ENCODE peak calls at places on chromosome 12, in nine cellular contexts. W is HCT116, X is suprapubic skin, L is endodermal cell, C is Peyer's patch, M is hepatocyte, I is brain microvascular endothelial cell, V is sigmoid colon, H is AG09309. G is an unnamed sample.

GRCh38 chr12:59115995-59116394 is 195.7 kb upstream of the LRIG3 start:
- DNase-seq in I (no peak), M (no peak), C (no peak), V (no peak), X (no peak), L (peak), W (no peak), H (no peak), G (no peak)

GRCh38 chr12:1474567-1475153 is 119.7 kb downstream of the FBXL14 start:
- DNase-seq in C (no peak), V (no peak), H (peak), W (peak), M (peak), X (no peak), I (peak), L (peak), G (peak)

GRCh38 chr12:116317986-116318737 is 40.7 kb upstream of the MED13L start:
- DNase-seq in X (no peak), C (no peak), L (no peak), W (no peak), M (no peak), V (peak), H (no peak), I (no peak), G (peak)

GRCh38 chr12:124862768-124863408 is 776 bp downstream of the SCARB1 start:
- DNase-seq in H (no peak), L (peak), X (no peak), M (peak), V (no peak), C (peak), I (peak), W (no peak), G (peak)

GRCh38 chr12:26195250-26195640 is at the start of gene SSPN:
- DNase-seq in I (peak), V (peak), M (peak), X (peak), W (no peak), L (peak), H (no peak), C (peak), G (no peak)

GRCh38 chr12:77796775-77797174 is 33.9 kb upstream of the NAV3 start:
- DNase-seq in C (no peak), W (no peak), I (no peak), X (no peak), L (no peak), H (peak), V (no peak), M (no peak), G (peak)

GRCh38 chr12:21527451-21528180 is 1.5 kb downstream of the SPX start:
- DNase-seq in H (no peak), X (no peak), C (peak), W (no peak), V (peak), L (peak), I (peak), M (peak), G (peak)

GRCh38 chr12:75825686-75826085 is 205.9 kb downstream of the PHLDA1 start:
- DNase-seq in V (no peak), I (peak), H (peak), C (no peak), X (no peak), M (no peak), L (no peak), W (peak), G (peak)

GRCh38 chr12:3135522-3136461 is 58.6 kb downstream of the TSPAN9 start:
- DNase-seq in M (peak), C (peak), H (peak), I (peak), L (peak), W (peak), V (no peak), X (no peak), G (peak)

GRCh38 chr12:5083955-5084849 is 40.5 kb downstream of the KCNA5 start:
- DNase-seq in V (no peak), C (no peak), W (peak), L (peak), X (no peak), I (peak), M (peak), H (peak), G (peak)

GRCh38 chr12:131388164-131388795 is 322.6 kb upstream of the SFSWAP start:
- DNase-seq in V (no peak), I (no peak), W (no peak), M (no peak), H (no peak), L (no peak), C (no peak), X (no peak), G (no peak)

GRCh38 chr12:27119797-27120196 is 37.4 kb upstream of the C12orf71 start:
- DNase-seq in I (no peak), X (no peak), M (no peak), C (no peak), V (no peak), L (peak), W (no peak), H (no peak), G (no peak)

GRCh38 chr12:111699-112591 is 45.4 kb downstream of the IQSEC3 start:
- DNase-seq in H (no peak), W (no peak), C (no peak), M (peak), I (no peak), X (no peak), L (no peak), V (peak), G (no peak)

GRCh38 chr12:39451977-39452376 is 9.1 kb upstream of the KIF21A start:
- DNase-seq in I (no peak), H (no peak), W (no peak), M (no peak), L (no peak), C (no peak), X (no peak), V (no peak), G (peak)

GRCh38 chr12:100826323-100826722 is 31.7 kb downstream of the ANO4 start:
- DNase-seq in H (no peak), I (peak), M (peak), X (no peak), L (peak), V (no peak), W (peak), C (no peak), G (peak)

GRCh38 chr12:50185975-50186663 is 18.9 kb upstream of the CERS5 start:
- DNase-seq in H (peak), C (no peak), X (no peak), V (no peak), I (no peak), M (no peak), W (no peak), L (no peak), G (peak)

GRCh38 chr12:56160160-56160763 is 2.1 kb downstream of the MYL6 start:
- DNase-seq in C (peak), V (no peak), H (no peak), M (no peak), X (no peak), I (peak), W (no peak), L (peak), G (peak)

GRCh38 chr12:74849801-74850200 is 312.2 kb downstream of the ATXN7L3B start:
- DNase-seq in L (no peak), I (no peak), H (no peak), M (no peak), C (no peak), X (no peak), W (no peak), V (no peak), G (peak)

GRCh38 chr12:78863482-78864427 is 819 bp upstream of the SYT1 start:
- DNase-seq in W (no peak), L (peak), H (no peak), M (peak), X (peak), I (peak), C (peak), V (peak), G (peak)

GRCh38 chr12:86950043-86950838 is 694.0 kb upstream of the MGAT4C start:
- DNase-seq in W (no peak), I (no peak), V (no peak), C (no peak), L (no peak), H (no peak), X (no peak), M (no peak), G (no peak)

GRCh38 chr12:52063986-52064649 is 5.7 kb upstream of the ATG101 start:
- DNase-seq in C (no peak), W (no peak), V (peak), X (peak), I (peak), M (no peak), L (no peak), H (no peak), G (peak)

GRCh38 chr12:11622774-11623375 is 26.6 kb upstream of the ETV6 start:
- DNase-seq in H (no peak), C (no peak), X (no peak), M (no peak), I (no peak), L (peak), W (no peak), V (no peak), G (peak)

GRCh38 chr12:97464241-97465011 is 1.8 kb downstream of the RMST start:
- DNase-seq in W (no peak), X (no peak), C (no peak), V (no peak), I (no peak), L (peak), H (no peak), M (no peak), G (no peak)

GRCh38 chr12:116065561-116065960 is 211.9 kb downstream of the MED13L start:
- DNase-seq in L (no peak), W (no peak), M (peak), H (no peak), V (no peak), X (no peak), I (no peak), C (no peak), G (no peak)

GRCh38 chr12:11863478-11863906 is 207.2 kb upstream of the BCL2L14 start:
- DNase-seq in C (no peak), I (no peak), V (peak), M (peak), X (no peak), L (peak), H (no peak), W (no peak), G (no peak)

GRCh38 chr12:71183018-71183417 is 25.2 kb upstream of the TSPAN8 start:
- DNase-seq in M (peak), I (peak), L (no peak), X (no peak), C (no peak), W (peak), V (no peak), H (no peak), G (peak)

GRCh38 chr12:95342008-95342407 is 124.4 kb downstream of the VEZT start:
- DNase-seq in C (no peak), W (no peak), L (no peak), H (no peak), I (no peak), V (no peak), M (no peak), X (no peak), G (no peak)

GRCh38 chr12:62898568-62898967 is 36.4 kb downstream of the PPM1H start:
- DNase-seq in W (no peak), M (no peak), X (no peak), V (no peak), H (no peak), C (no peak), I (no peak), L (no peak), G (peak)

GRCh38 chr12:53337998-53338397 is 1.8 kb upstream of the SP7 start:
- DNase-seq in X (no peak), C (no peak), H (no peak), M (no peak), V (no peak), L (no peak), W (no peak), I (no peak), G (no peak)

GRCh38 chr12:53334822-53335221 is 1.3 kb downstream of the SP7 start:
- DNase-seq in I (no peak), L (peak), V (no peak), M (no peak), X (no peak), H (no peak), C (no peak), W (no peak), G (no peak)

GRCh38 chr12:53333289-53333688 is 2.9 kb downstream of the SP7 start:
- DNase-seq in V (no peak), C (no peak), H (no peak), M (no peak), W (no peak), X (no peak), L (no peak), I (no peak), G (no peak)

GRCh38 chr12:53338916-53339315 is 2.8 kb upstream of the SP7 start:
- DNase-seq in I (no peak), M (peak), L (no peak), C (no peak), W (no peak), V (no peak), X (no peak), H (no peak), G (no peak)

DNA sequence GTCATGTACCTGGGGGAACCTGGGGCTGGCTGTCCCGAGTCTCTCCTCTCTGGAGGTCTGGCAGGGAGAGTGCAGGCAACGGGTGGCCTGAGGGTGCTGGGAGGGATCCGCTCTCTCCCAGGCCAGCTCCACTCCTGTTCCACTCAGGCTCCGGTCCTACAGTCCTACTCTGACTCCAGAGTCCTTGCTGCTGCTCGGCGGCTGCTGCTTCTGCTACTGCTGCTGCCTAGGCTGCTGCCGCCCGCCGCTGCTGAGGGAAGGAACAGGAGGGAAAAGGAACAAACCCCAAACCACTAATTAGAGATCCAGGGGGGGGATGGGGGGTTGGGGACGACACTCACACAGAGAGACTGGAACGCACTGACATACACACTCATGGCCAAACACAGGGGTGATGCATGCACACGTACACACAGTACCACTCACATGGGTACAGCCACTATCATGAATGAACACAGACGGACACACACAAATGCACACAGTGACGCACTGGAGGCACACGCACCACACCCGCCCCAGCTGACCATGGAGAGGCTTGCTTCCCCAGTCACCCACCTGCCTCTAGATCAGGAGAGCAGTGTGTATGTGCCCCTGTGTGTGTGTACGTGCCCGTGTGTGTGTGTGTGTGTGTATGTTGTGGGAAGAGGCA is at the start of gene SP7:
- DNase-seq in V (no peak), H (no peak), M (no peak), X (no peak), C (no peak), L (peak), I (no peak), W (no peak), G (no peak)
- H3K4me3 ChIP-seq in V (no peak), H (no peak), M (no peak), X (no peak), C (no peak), L (no peak), I (no peak), W (no peak), G (no peak)

DNA sequence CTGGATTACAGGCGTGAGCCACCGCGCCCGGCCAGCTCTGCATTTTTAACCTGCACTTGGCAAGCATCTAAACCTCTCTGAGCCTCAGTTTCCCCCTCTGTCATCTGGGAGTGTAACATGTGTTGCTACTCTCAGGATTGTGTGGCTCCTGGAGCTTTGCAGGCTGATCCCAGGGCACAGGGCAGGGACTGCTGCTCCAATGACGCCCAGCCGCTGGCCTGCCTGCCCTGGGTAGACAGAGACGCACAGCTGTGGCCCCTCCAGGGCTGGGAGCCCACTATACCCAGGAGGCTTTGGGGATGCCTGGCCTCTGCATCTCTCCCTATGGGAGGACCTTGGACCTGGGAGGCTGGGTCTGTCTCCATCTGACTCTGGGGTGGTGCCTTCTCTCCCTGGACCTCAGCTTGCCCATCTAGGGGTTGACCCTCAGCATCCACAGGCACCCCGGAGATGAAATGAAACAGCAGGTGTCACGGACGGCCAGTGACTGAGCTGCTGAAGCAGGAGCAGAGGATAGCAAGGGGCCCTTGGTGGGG is 13.7 kb downstream of the ARL6IP4 start:
- DNase-seq in C (no peak), L (no peak), I (no peak), V (no peak), W (no peak), X (no peak), H (no peak), M (no peak), G (no peak)
- H3K4me3 ChIP-seq in C (no peak), L (no peak), I (no peak), V (no peak), W (no peak), X (no peak), H (no peak), M (no peak), G (no peak)

DNA sequence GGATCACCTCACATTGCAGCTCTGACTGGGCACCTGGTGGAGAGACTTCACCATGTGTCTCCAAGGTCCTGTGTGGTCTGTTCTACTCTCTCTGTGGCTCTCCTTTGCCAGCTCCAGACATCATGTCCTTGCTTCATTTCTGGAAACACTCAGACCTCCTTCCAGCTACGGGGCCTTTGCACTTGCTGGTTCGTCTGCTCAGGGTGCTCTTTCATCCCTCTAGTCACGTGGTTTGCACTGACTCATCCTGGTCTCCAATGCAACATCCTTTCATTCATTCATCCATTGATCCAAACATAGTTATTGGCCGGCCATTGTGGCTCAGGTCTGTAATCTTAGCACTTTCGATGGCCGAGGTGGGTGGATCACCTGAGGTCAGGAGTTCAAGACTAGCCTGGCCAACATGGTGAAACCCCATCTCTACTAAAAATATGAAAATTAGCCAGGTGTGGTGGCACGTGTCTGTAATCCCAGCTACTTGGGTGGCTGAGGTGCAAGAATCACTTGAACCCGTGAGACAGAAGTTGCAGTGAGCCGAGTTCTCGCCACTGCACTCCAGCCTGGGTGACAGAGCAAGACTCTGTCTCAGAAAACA is 23.9 kb upstream of the CCDC63 start:
- DNase-seq in L (no peak), W (no peak), V (no peak), H (no peak), I (no peak), X (no peak), M (no peak), C (peak), G (no peak)
- H3K4me3 ChIP-seq in L (no peak), W (no peak), V (no peak), H (no peak), I (no peak), X (no peak), M (no peak), C (no peak), G (no peak)

GRCh38 chr12:30417697-30418231 is 277.9 kb downstream of the IPO8 start:
- DNase-seq in C (no peak), H (peak), M (no peak), L (no peak), X (peak), V (no peak), W (peak), I (peak), G (peak)
- H3K4me3 ChIP-seq in C (no peak), H (no peak), M (no peak), L (no peak), X (no peak), V (no peak), W (no peak), I (no peak), G (no peak)

GRCh38 chr12:130043685-130044421 is 118.4 kb upstream of the FZD10 start:
- DNase-seq in H (no peak), I (no peak), X (no peak), L (peak), V (no peak), W (no peak), M (peak), C (no peak), G (no peak)

GRCh38 chr12:130049666-130050065 is 112.6 kb upstream of the FZD10 start:
- DNase-seq in L (peak), V (no peak), I (no peak), X (no peak), M (peak), W (no peak), C (no peak), H (no peak), G (peak)

GRCh38 chr12:130041983-130042812 is 120.1 kb upstream of the FZD10 start:
- DNase-seq in C (no peak), M (peak), L (peak), W (no peak), I (peak), V (no peak), H (no peak), X (peak), G (no peak)

DNA sequence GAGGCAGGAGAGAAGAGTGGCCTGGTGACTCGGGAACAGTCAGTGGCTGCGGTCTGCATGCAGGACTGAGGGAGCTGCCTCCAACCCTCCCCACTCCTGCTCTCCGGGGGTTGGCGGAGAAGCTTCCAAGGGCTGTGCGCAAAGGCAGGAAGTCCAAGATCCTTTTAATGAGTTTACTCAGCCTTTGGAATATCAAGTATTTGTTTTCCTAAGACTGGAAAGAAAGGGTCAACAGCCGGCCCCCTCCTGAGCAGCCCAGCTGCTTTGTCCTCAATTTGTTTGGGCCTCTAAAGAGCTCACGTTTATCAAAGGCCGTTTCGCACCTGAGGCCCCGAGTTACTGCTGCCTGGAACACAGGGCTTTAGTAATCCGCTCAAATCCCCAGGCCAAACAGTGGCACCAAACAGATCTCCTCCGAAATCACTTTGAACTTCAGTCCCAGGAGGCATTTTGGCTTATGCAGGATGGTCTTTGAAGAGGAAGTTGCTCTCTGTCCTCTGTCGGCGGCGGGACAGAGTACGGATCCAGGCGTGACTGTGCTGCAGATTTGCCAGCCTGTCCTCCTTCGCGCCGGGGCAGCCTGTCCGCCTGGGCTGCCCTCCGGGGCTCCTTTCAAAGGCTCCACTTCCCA is 117.2 kb upstream of the FZD10 start:
- DNase-seq in L (peak), H (no peak), C (no peak), W (no peak), I (no peak), V (no peak), X (no peak), M (peak), G (no peak)
- H3K4me3 ChIP-seq in L (no peak), H (no peak), C (no peak), W (no peak), I (no peak), V (no peak), X (no peak), M (no peak), G (no peak)

DNA sequence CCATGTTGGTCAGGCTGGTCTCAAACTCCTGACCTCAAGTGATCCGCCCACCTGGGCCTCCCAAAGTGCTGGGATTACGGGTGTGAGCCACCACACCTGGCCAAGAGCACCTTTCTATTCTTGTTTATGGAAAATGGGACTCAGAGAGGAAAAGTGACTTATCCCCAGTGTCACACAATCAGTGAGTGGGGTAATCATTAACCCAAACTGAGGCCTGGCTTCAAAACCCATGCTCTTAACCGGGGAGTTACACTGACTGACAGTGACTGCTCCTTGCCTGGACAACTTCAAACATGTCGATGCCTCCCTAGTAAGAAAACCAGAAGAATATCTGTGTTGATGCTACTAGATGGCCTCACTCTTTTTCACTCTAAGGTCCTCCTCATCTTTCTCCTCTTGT is 7.3 kb downstream of the CLEC7A start:
- DNase-seq in L (no peak), C (no peak), H (no peak), V (no peak), M (no peak), W (no peak), I (no peak), X (no peak), G (no peak)
- H3K4me3 ChIP-seq in L (no peak), C (no peak), H (no peak), V (no peak), M (no peak), W (no peak), I (no peak), X (no peak), G (no peak)

G was measured in bronchial epithelial cell.